ENCODE peak calls at places on chromosome 4, in ten cellular contexts. One of them, this sample, is unnamed. For H3K27me3 and H3K4me1, the result is how much of the 10 kb centered on the place peaks cover.

GRCh38 chr4:125838924-125839323 is 524.2 kb downstream of the FAT4 start:
- DNase-seq in naive thymus-derived CD4-positive, alpha-beta T cell: no peak
- DNase-seq in aorta: no peak
- DNase-seq in CD8-positive, alpha-beta memory T cell: no peak
- DNase-seq in upper lobe of left lung: no peak
- DNase-seq in ovary: no peak
- DNase-seq in stomach: no peak
- DNase-seq in HCT116: no peak
- DNase-seq in heart left ventricle: no peak
- DNase-seq in fibroblast of lung: no peak
- DNase-seq in this sample: peak

GRCh38 chr4:155040031-155040430 is 168.4 kb upstream of the NPY2R start:
- DNase-seq in CD8-positive, alpha-beta memory T cell: no peak
- DNase-seq in fibroblast of lung: no peak
- DNase-seq in aorta: no peak
- DNase-seq in ovary: no peak
- DNase-seq in heart left ventricle: no peak
- DNase-seq in stomach: no peak
- DNase-seq in HCT116: no peak
- DNase-seq in naive thymus-derived CD4-positive, alpha-beta T cell: no peak
- DNase-seq in upper lobe of left lung: no peak
- DNase-seq in this sample: no peak

GRCh38 chr4:126839066-126839465 is 793.7 kb upstream of the INTU start:
- DNase-seq in heart left ventricle: no peak
- DNase-seq in upper lobe of left lung: no peak
- DNase-seq in ovary: no peak
- DNase-seq in CD8-positive, alpha-beta memory T cell: no peak
- DNase-seq in HCT116: no peak
- DNase-seq in naive thymus-derived CD4-positive, alpha-beta T cell: no peak
- DNase-seq in stomach: no peak
- DNase-seq in fibroblast of lung: peak
- DNase-seq in aorta: no peak
- DNase-seq in this sample: no peak

GRCh38 chr4:83851261-83852084 is 315.6 kb downstream of the GPAT3 start:
- DNase-seq in naive thymus-derived CD4-positive, alpha-beta T cell: no peak
- DNase-seq in ovary: no peak
- DNase-seq in HCT116: peak
- DNase-seq in stomach: no peak
- DNase-seq in aorta: no peak
- DNase-seq in upper lobe of left lung: no peak
- DNase-seq in heart left ventricle: no peak
- DNase-seq in CD8-positive, alpha-beta memory T cell: no peak
- DNase-seq in fibroblast of lung: peak
- DNase-seq in this sample: peak

GRCh38 chr4:168787801-168788200 is 222.3 kb downstream of the CBR4 start:
- DNase-seq in aorta: no peak
- DNase-seq in heart left ventricle: no peak
- DNase-seq in upper lobe of left lung: no peak
- DNase-seq in fibroblast of lung: peak
- DNase-seq in stomach: no peak
- DNase-seq in naive thymus-derived CD4-positive, alpha-beta T cell: no peak
- DNase-seq in CD8-positive, alpha-beta memory T cell: no peak
- DNase-seq in HCT116: no peak
- DNase-seq in ovary: no peak
- DNase-seq in this sample: no peak

GRCh38 chr4:110096406-110096805 is 102.0 kb downstream of the ELOVL6 start:
- DNase-seq in stomach: no peak
- DNase-seq in ovary: no peak
- DNase-seq in CD8-positive, alpha-beta memory T cell: no peak
- DNase-seq in naive thymus-derived CD4-positive, alpha-beta T cell: no peak
- DNase-seq in fibroblast of lung: peak
- DNase-seq in heart left ventricle: no peak
- DNase-seq in upper lobe of left lung: no peak
- DNase-seq in HCT116: no peak
- DNase-seq in aorta: no peak
- DNase-seq in this sample: no peak

GRCh38 chr4:140672366-140672765 is 83.8 kb downstream of the TBC1D9 start:
- DNase-seq in naive thymus-derived CD4-positive, alpha-beta T cell: no peak
- DNase-seq in heart left ventricle: no peak
- DNase-seq in aorta: no peak
- DNase-seq in ovary: no peak
- DNase-seq in stomach: no peak
- DNase-seq in fibroblast of lung: no peak
- DNase-seq in upper lobe of left lung: no peak
- DNase-seq in HCT116: no peak
- DNase-seq in CD8-positive, alpha-beta memory T cell: no peak
- DNase-seq in this sample: no peak

GRCh38 chr4:37951465-37952352 is 8.5 kb upstream of the PTTG2 start:
- DNase-seq in upper lobe of left lung: peak
- DNase-seq in HCT116: no peak
- DNase-seq in stomach: no peak
- DNase-seq in ovary: no peak
- DNase-seq in heart left ventricle: no peak
- DNase-seq in fibroblast of lung: no peak
- DNase-seq in naive thymus-derived CD4-positive, alpha-beta T cell: no peak
- DNase-seq in CD8-positive, alpha-beta memory T cell: no peak
- DNase-seq in aorta: no peak
- DNase-seq in this sample: no peak

GRCh38 chr4:156764145-156764544 is 207.5 kb downstream of the PDGFC start:
- DNase-seq in naive thymus-derived CD4-positive, alpha-beta T cell: no peak
- DNase-seq in upper lobe of left lung: no peak
- DNase-seq in fibroblast of lung: peak
- DNase-seq in heart left ventricle: no peak
- DNase-seq in aorta: no peak
- DNase-seq in CD8-positive, alpha-beta memory T cell: no peak
- DNase-seq in stomach: no peak
- DNase-seq in ovary: no peak
- DNase-seq in HCT116: no peak
- DNase-seq in this sample: no peak

GRCh38 chr4:16079046-16079445 is 4.8 kb downstream of the PROM1 start:
- DNase-seq in heart left ventricle: no peak
- DNase-seq in upper lobe of left lung: no peak
- DNase-seq in CD8-positive, alpha-beta memory T cell: no peak
- DNase-seq in HCT116: no peak
- DNase-seq in naive thymus-derived CD4-positive, alpha-beta T cell: no peak
- DNase-seq in fibroblast of lung: peak
- DNase-seq in stomach: no peak
- DNase-seq in aorta: no peak
- DNase-seq in ovary: no peak
- DNase-seq in this sample: peak
- H3K27me3 ChIP-seq in heart left ventricle: under half
- H3K27me3 ChIP-seq in upper lobe of left lung: under half
- H3K27me3 ChIP-seq in CD8-positive, alpha-beta memory T cell: under half
- H3K27me3 ChIP-seq in HCT116: under half
- H3K27me3 ChIP-seq in naive thymus-derived CD4-positive, alpha-beta T cell: under half
- H3K27me3 ChIP-seq in fibroblast of lung: under half
- H3K27me3 ChIP-seq in stomach: under half
- H3K27me3 ChIP-seq in aorta: under half
- H3K27me3 ChIP-seq in ovary: under half
- H3K27me3 ChIP-seq in this sample: half or more

DNA sequence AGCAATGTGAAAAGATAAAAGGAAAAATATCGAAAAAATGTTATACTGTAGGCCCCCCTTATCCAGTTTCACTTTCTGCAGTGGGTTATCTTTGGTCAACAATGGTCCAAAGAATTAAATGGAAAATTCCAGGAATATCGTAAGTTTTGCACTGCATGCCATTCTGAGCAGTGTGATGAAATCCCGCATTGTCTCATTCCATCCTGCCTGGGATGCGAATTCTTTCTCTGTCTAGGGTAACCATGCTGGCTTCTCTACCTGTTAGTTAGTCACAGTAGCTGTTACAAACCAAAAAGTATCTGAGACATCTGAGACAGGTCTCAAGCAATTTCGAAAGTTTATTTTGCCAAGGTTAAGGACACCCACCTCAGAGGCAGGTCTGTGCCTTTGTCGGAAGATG is 170.3 kb downstream of the COX18 start:
- DNase-seq in CD8-positive, alpha-beta memory T cell: no peak
- DNase-seq in fibroblast of lung: peak
- DNase-seq in heart left ventricle: no peak
- DNase-seq in stomach: no peak
- DNase-seq in aorta: no peak
- DNase-seq in ovary: no peak
- DNase-seq in HCT116: no peak
- DNase-seq in naive thymus-derived CD4-positive, alpha-beta T cell: no peak
- DNase-seq in upper lobe of left lung: no peak
- DNase-seq in this sample: no peak
- H3K27ac ChIP-seq in CD8-positive, alpha-beta memory T cell: no peak
- H3K27ac ChIP-seq in fibroblast of lung: no peak
- H3K27ac ChIP-seq in heart left ventricle: no peak
- H3K27ac ChIP-seq in stomach: no peak
- H3K27ac ChIP-seq in aorta: no peak
- H3K27ac ChIP-seq in ovary: no peak
- H3K27ac ChIP-seq in HCT116: no peak
- H3K27ac ChIP-seq in naive thymus-derived CD4-positive, alpha-beta T cell: no peak
- H3K27ac ChIP-seq in upper lobe of left lung: no peak
- H3K27ac ChIP-seq in this sample: no peak

GRCh38 chr4:157992038-157992706 is 180.7 kb downstream of the GASK1B start:
- DNase-seq in heart left ventricle: no peak
- DNase-seq in stomach: no peak
- DNase-seq in ovary: peak
- DNase-seq in upper lobe of left lung: no peak
- DNase-seq in fibroblast of lung: peak
- DNase-seq in HCT116: peak
- DNase-seq in naive thymus-derived CD4-positive, alpha-beta T cell: peak
- DNase-seq in aorta: no peak
- DNase-seq in CD8-positive, alpha-beta memory T cell: no peak
- DNase-seq in this sample: no peak

GRCh38 chr4:157996598-157996997 is 176.2 kb downstream of the GASK1B start:
- DNase-seq in HCT116: no peak
- DNase-seq in heart left ventricle: no peak
- DNase-seq in naive thymus-derived CD4-positive, alpha-beta T cell: no peak
- DNase-seq in upper lobe of left lung: no peak
- DNase-seq in aorta: no peak
- DNase-seq in CD8-positive, alpha-beta memory T cell: no peak
- DNase-seq in ovary: no peak
- DNase-seq in stomach: no peak
- DNase-seq in fibroblast of lung: no peak
- DNase-seq in this sample: no peak

GRCh38 chr4:157996061-157996460 is 176.8 kb downstream of the GASK1B start:
- DNase-seq in ovary: no peak
- DNase-seq in fibroblast of lung: peak
- DNase-seq in stomach: no peak
- DNase-seq in HCT116: no peak
- DNase-seq in heart left ventricle: no peak
- DNase-seq in upper lobe of left lung: no peak
- DNase-seq in naive thymus-derived CD4-positive, alpha-beta T cell: no peak
- DNase-seq in CD8-positive, alpha-beta memory T cell: no peak
- DNase-seq in aorta: peak
- DNase-seq in this sample: no peak

GRCh38 chr4:157994863-157995262 is 178.0 kb downstream of the GASK1B start:
- DNase-seq in upper lobe of left lung: no peak
- DNase-seq in stomach: no peak
- DNase-seq in CD8-positive, alpha-beta memory T cell: no peak
- DNase-seq in fibroblast of lung: peak
- DNase-seq in naive thymus-derived CD4-positive, alpha-beta T cell: no peak
- DNase-seq in heart left ventricle: no peak
- DNase-seq in ovary: no peak
- DNase-seq in aorta: no peak
- DNase-seq in HCT116: no peak
- DNase-seq in this sample: no peak

DNA sequence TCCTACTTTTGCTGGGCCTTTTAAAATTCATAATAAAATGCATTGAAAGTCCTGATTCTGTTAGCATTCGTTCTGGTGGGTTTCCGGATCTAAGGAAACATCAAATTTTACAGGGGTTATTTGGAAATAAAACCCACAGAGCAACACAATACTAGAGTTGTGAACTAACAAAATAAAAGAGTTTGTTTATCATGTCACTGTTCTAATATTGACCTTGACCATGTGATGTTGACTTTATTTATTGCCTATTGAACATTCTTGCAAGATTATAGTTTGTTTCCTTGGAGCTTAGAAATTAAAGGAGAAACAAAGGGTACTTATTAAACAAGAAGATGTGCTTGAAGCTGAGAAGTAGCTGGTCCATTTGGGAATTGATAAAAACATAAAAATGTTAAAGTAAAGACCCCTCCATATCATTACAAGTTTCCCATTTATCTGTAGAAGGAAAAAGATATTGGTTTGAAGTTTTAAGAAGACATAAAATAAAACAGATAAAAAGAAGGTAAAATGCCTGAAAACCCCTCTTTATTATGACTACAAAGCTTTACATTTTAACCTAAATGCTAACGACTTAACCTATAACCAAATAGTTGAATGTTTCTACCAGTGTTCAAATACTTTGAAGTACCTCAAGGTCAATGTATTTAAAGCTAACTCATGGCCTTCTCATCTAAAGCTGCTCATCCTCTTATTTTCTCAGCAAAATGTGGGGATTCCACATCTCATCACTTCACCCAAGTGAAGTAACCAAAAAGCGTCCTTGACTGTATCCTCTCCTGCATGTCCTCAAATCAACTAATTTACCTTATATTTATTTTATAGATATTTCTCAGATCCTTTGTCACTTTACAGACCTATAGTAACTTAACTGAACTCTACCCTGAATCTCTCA is 179.6 kb downstream of the GASK1B start:
- DNase-seq in ovary: no peak
- DNase-seq in HCT116: no peak
- DNase-seq in CD8-positive, alpha-beta memory T cell: no peak
- DNase-seq in stomach: no peak
- DNase-seq in upper lobe of left lung: no peak
- DNase-seq in fibroblast of lung: no peak
- DNase-seq in naive thymus-derived CD4-positive, alpha-beta T cell: no peak
- DNase-seq in aorta: no peak
- DNase-seq in heart left ventricle: no peak
- DNase-seq in this sample: no peak
- H3K4me1 ChIP-seq in ovary: under half
- H3K4me1 ChIP-seq in HCT116: under half
- H3K4me1 ChIP-seq in CD8-positive, alpha-beta memory T cell: under half
- H3K4me1 ChIP-seq in stomach: under half
- H3K4me1 ChIP-seq in upper lobe of left lung: under half
- H3K4me1 ChIP-seq in fibroblast of lung: under half
- H3K4me1 ChIP-seq in naive thymus-derived CD4-positive, alpha-beta T cell: under half
- H3K4me1 ChIP-seq in aorta: under half
- H3K4me1 ChIP-seq in heart left ventricle: under half
- H3K4me1 ChIP-seq in this sample: under half

DNA sequence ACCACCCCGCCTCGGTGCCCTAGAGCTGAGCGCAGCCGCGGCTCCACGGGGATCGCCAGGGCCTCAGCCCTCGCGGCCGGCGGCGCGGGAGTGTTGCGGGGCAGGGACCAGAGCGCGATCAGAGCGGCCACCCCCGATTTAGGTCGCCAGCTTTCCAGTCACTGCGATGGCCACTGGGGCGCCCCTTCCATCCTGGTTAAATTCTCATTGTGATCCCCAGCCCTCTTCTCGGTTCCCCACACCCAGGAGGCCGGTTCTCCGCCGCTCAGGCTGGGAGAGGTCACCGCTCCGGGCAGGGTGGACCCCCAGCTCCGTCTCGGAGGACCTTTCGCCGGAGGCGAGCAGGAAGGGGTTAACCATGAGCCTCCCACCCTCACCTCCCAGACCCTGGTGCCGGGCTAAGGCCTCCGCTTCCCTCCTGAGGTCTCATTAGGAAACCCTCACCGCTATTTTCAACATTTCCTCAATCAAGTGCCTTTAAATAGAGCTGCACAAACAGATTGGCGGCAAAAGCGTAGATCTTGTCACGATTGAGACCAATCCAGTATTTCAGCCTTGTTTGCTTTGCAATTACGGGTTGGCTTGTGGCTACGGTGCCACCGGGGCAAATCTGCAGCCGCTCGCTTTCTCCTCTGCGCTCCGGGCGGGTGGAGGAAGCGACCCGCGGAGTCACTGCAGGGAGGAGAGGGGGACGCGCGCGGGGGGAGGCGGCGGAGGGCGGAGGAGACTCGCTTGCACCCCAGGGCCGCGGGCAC is 8.3 kb upstream of the HAND2 start:
- DNase-seq in CD8-positive, alpha-beta memory T cell: no peak
- DNase-seq in aorta: peak
- DNase-seq in naive thymus-derived CD4-positive, alpha-beta T cell: no peak
- DNase-seq in upper lobe of left lung: no peak
- DNase-seq in ovary: no peak
- DNase-seq in fibroblast of lung: no peak
- DNase-seq in stomach: no peak
- DNase-seq in heart left ventricle: peak
- DNase-seq in HCT116: no peak
- DNase-seq in this sample: no peak
- H3K27me3 ChIP-seq in CD8-positive, alpha-beta memory T cell: half or more
- H3K27me3 ChIP-seq in aorta: under half
- H3K27me3 ChIP-seq in naive thymus-derived CD4-positive, alpha-beta T cell: under half
- H3K27me3 ChIP-seq in upper lobe of left lung: under half
- H3K27me3 ChIP-seq in ovary: under half
- H3K27me3 ChIP-seq in fibroblast of lung: half or more
- H3K27me3 ChIP-seq in stomach: under half
- H3K27me3 ChIP-seq in heart left ventricle: under half
- H3K27me3 ChIP-seq in HCT116: half or more
- H3K27me3 ChIP-seq in this sample: half or more

This sample was measured in foreskin keratinocyte.